ENCODE peak calls at places on chromosomes 11 and 22, in eight cellular contexts. C is transverse colon, Z is sigmoid colon, Q is SK-N-SH, V is tibial nerve, B is K562, W is A549, X is ovary. G is an unnamed sample.

GRCh38 chr11:69702239-69702668 is 1.6 kb downstream of the FGF19 start:
- DNase-seq in V (no peak), X (no peak), W (no peak), Q (no peak), Z (peak; percentile 43), C (no peak), B (no peak), G (no peak)

GRCh38 chr11:61928606-61929005 is 11.2 kb upstream of the RAB3IL1 start:
- DNase-seq in B (no peak), X (no peak), V (no peak), C (no peak), W (no peak), Z (no peak), Q (no peak), G (no peak)

GRCh38 chr11:117378966-117379865 is 51.6 kb downstream of the CEP164 start:
- DNase-seq in C (no peak), V (no peak), W (no peak), X (no peak), Z (peak; percentile 44), Q (peak; percentile 79), B (no peak), G (no peak)

GRCh38 chr11:27089746-27090145 is 49.1 kb downstream of the BBOX1 start:
- DNase-seq in Z (no peak), C (no peak), V (no peak), Q (no peak), B (no peak), W (no peak), X (no peak), G (no peak)

GRCh38 chr11:77346906-77347603 is 45.6 kb upstream of the GDPD4 start:
- DNase-seq in Q (no peak), C (no peak), Z (no peak), B (no peak), W (no peak), X (no peak), V (no peak), G (no peak)

GRCh38 chr22:23218867-23219251 is 38.5 kb downstream of the BCR start:
- DNase-seq in Z (no peak), V (no peak), C (peak; percentile 54), Q (peak; percentile 60), W (no peak), B (no peak), X (no peak), G (peak; percentile 67)

GRCh38 chr11:20363149-20363499 is 390 bp upstream of the HTATIP2 start:
- DNase-seq in C (no peak), W (no peak), B (no peak), V (no peak), Z (no peak), Q (no peak), X (no peak), G (no peak)

GRCh38 chr22:42680648-42681047 is 31.5 kb upstream of the CYB5R3 start:
- DNase-seq in W (peak; percentile 64), B (no peak), V (no peak), Z (no peak), C (no peak), Q (no peak), X (no peak), G (no peak)

GRCh38 chr11:8692417-8692816 is 9.8 kb downstream of the RPL27A start:
- DNase-seq in Q (no peak), W (no peak), B (no peak), V (no peak), C (no peak), Z (no peak), X (no peak), G (no peak)

GRCh38 chr22:39110631-39111561 is 13.9 kb downstream of the APOBEC3H start:
- DNase-seq in W (no peak), C (no peak), B (no peak), X (no peak), Z (no peak), Q (peak; percentile 39), V (no peak), G (no peak)

GRCh38 chr11:113249491-113249763 is 65.0 kb upstream of the TTC12 start:
- DNase-seq in V (no peak), Q (no peak), W (no peak), X (no peak), Z (no peak), C (no peak), B (no peak), G (no peak)

GRCh38 chr22:43731986-43732385 is 80.1 kb downstream of the EFCAB6 start:
- DNase-seq in W (no peak), V (no peak), B (no peak), C (no peak), Q (no peak), X (no peak), Z (no peak), G (no peak)

GRCh38 chr11:105432241-105432995 is 177.5 kb upstream of the GRIA4 start:
- DNase-seq in B (no peak), Z (no peak), W (no peak), Q (no peak), V (no peak), X (no peak), C (no peak), G (no peak)

GRCh38 chr11:93814966-93815633 is 31.0 kb downstream of the MED17 start:
- DNase-seq in V (no peak), X (no peak), W (no peak), Z (no peak), B (no peak), Q (no peak), C (no peak), G (no peak)

GRCh38 chr22:22893077-22893805 is 5.6 kb downstream of the IGLL5 start:
- DNase-seq in X (no peak), W (no peak), V (no peak), C (no peak), Z (peak; percentile 24), B (peak; percentile 63), Q (no peak), G (no peak)

GRCh38 chr11:79054636-79055035 is 386.2 kb downstream of the TENM4 start:
- DNase-seq in Q (no peak), V (no peak), Z (no peak), B (no peak), X (no peak), W (no peak), C (no peak), G (no peak)

GRCh38 chr11:107583629-107584195 is 7.2 kb upstream of the ELMOD1 start:
- DNase-seq in V (no peak), W (no peak), Z (no peak), X (no peak), Q (no peak), C (no peak), B (no peak), G (no peak)

GRCh38 chr22:47200273-47201051 is 438.0 kb downstream of the TBC1D22A start:
- DNase-seq in C (no peak), Q (no peak), B (no peak), W (no peak), V (peak; percentile 7), Z (peak; percentile 71), X (peak; percentile 72), G (peak; percentile 25)

GRCh38 chr11:105045897-105046296 is 762 bp upstream of the CARD16 start:
- DNase-seq in W (no peak), B (no peak), V (no peak), Q (no peak), Z (no peak), X (no peak), C (no peak), G (no peak)

GRCh38 chr11:1553808-1554594 is 18.1 kb downstream of the DUSP8 start:
- DNase-seq in V (no peak), X (no peak), B (no peak), Q (no peak), C (peak; percentile 89), Z (no peak), W (no peak), G (peak; percentile 94)
- TF ChIP-seq EP300 in V (no peak), X (no peak), B (no peak), Q (no peak), C (no peak), Z (no peak), W (no peak), G (no peak)

GRCh38 chr22:37525746-37526350 is 6.6 kb upstream of the CARD10 start:
- DNase-seq in W (no peak), V (no peak), C (no peak), X (no peak), Z (no peak), B (no peak), Q (peak; percentile 11), G (no peak)

GRCh38 chr22:37525073-37525745 is 6.0 kb upstream of the CARD10 start:
- DNase-seq in Q (peak; percentile 37), W (peak; percentile 53), B (no peak), V (no peak), Z (no peak), X (no peak), C (no peak), G (no peak)

GRCh38 chr22:37533995-37534394 is 14.8 kb upstream of the CARD10 start:
- DNase-seq in W (no peak), Z (no peak), Q (no peak), X (no peak), C (no peak), V (no peak), B (no peak), G (no peak)

GRCh38 chr22:37526376-37526775 is 7.2 kb upstream of the CARD10 start:
- DNase-seq in Q (no peak), B (no peak), Z (no peak), C (no peak), X (no peak), V (no peak), W (no peak), G (no peak)

GRCh38 chr22:37529652-37530345 is 10.6 kb upstream of the CARD10 start:
- DNase-seq in X (no peak), Q (peak; percentile 20), Z (no peak), V (no peak), B (no peak), C (peak; percentile 78), W (no peak), G (no peak)
- TF ChIP-seq EP300 in X (no peak), Q (no peak), Z (no peak), V (no peak), B (no peak), C (no peak), W (no peak), G (no peak)

DNA sequence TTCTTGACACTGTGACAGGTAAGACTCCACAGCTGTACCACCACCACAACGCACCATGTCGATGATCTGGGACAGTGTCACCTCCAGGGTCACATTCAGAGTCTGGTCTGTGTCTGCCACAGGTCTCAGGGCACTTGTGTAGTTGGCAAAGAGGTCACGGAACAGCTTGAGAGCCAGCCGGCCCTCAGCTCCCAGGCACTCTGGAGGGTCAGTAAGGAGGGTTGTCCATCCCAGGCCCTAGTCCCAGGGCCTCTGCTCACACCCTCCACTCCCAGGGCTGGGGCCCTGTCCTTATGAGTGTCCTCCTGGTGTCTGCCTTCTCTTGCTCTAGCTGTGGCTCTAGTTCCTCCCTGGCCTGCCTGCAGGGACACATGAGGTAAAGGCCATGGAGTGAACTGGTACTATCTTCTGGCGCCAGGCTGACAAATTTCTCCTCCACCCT is 1.4 kb downstream of the CHRNA10 start:
- DNase-seq in Z (no peak), B (no peak), W (no peak), C (no peak), X (no peak), V (no peak), Q (no peak), G (no peak)
- TF ChIP-seq EP300 in Z (no peak), B (no peak), W (no peak), C (no peak), X (no peak), V (no peak), Q (no peak), G (no peak)

DNA sequence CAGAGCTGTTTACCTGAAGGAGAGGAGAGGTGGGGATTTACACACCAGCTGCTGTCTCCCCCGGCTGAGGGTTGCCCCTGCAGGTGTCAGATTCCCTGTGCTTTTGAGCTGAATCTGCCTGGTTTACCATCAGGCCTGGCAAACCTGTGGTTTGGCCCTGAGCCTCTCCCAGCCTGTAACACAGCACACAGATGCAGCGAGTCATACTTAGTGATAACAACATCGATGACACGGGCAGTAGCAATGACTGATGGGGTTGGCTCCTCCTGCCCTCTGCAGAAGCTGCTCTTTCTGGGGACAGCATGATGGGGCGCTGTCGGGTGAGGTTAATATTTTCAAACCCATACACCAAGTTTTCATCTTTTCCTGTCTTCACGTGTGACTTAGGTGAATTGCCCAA is 380.0 kb upstream of the B3GAT1 start:
- DNase-seq in Q (peak; percentile 30), B (no peak), V (no peak), W (no peak), C (no peak), Z (no peak), X (no peak), G (no peak)
- TF ChIP-seq EP300 in Q (no peak), B (no peak), V (no peak), W (no peak), C (no peak), Z (no peak), X (no peak), G (no peak)

G was measured in stomach.